ENCODE peak calls at places on chromosomes 16 and 17, in ten cellular contexts. H is left ventricle myocardium inferior; V is stomach; C is stimulated activated CD8-positive, alpha-beta memory T cell treated with anti-CD3 and anti-CD28 coated beads, Interleukin-4, amount 100 ng/mL, for 24 hours; B is cardiac fibroblast; K is stromal cell of bone marrow; T is GM23338; A is smooth muscle cell of the brain vasculature; E is GM12878; G is stimulated activated naive CD8-positive, alpha-beta T cell treated with anti-CD3 and anti-CD28 coated beads, Interleukin-15, Interleukin-2, amounts not matched to agents 100 U/mL and 50 U/mL, for 24 hours. Y is an unnamed sample.

GRCh38 chr16:11350531-11351335 is 5.5 kb downstream of the RMI2 start:
- DNase-seq in H (no peak), V (no peak), C (no peak), B (peak), K (peak), T (no peak), A (peak), E (no peak), G (no peak), Y (peak)

GRCh38 chr17:76709077-76709950 is 1.5 kb downstream of the MXRA7 start:
- DNase-seq in H (peak), V (peak), C (no peak), B (peak), K (peak), T (peak), A (no peak), E (no peak), G (no peak), Y (peak)

GRCh38 chr17:82613283-82614094 is 34.8 kb downstream of the WDR45B start:
- DNase-seq in H (no peak), V (no peak), C (no peak), B (no peak), K (no peak), T (peak), A (no peak), E (no peak), G (no peak), Y (peak)

GRCh38 chr16:73285336-73285735 is 237.4 kb upstream of the ZFHX3 start:
- DNase-seq in H (no peak), V (no peak), C (no peak), B (no peak), K (no peak), T (no peak), A (no peak), E (no peak), G (no peak), Y (no peak)

GRCh38 chr16:78950768-78951167 is 649.8 kb downstream of the MAF start:
- DNase-seq in H (no peak), V (no peak), C (no peak), B (no peak), K (no peak), T (no peak), A (no peak), E (no peak), G (no peak), Y (no peak)

GRCh38 chr16:89241187-89242003 is 23.9 kb downstream of the ZNF778 start:
- DNase-seq in H (peak), V (peak), C (peak), B (peak), K (peak), T (peak), A (peak), E (peak), G (peak), Y (peak)

GRCh38 chr16:85395207-85395912 is 217.8 kb upstream of the GSE1 start:
- DNase-seq in H (peak), V (peak), C (no peak), B (peak), K (peak), T (no peak), A (peak), E (peak), G (no peak), Y (peak)

GRCh38 chr17:77385750-77386501 is 245.2 kb downstream of the SEC14L1 start:
- DNase-seq in H (peak), V (no peak), C (no peak), B (peak), K (no peak), T (no peak), A (no peak), E (no peak), G (no peak), Y (peak)

GRCh38 chr17:48004973-48005372 is 32.6 kb downstream of the COPZ2 start:
- DNase-seq in H (no peak), V (no peak), C (no peak), B (no peak), K (no peak), T (no peak), A (no peak), E (no peak), G (no peak), Y (no peak)

GRCh38 chr17:33461051-33461450 is 168.0 kb upstream of the ASIC2 start:
- DNase-seq in H (no peak), V (no peak), C (no peak), B (no peak), K (no peak), T (no peak), A (no peak), E (no peak), G (no peak), Y (no peak)

GRCh38 chr16:57472665-57473060 is 10.2 kb downstream of the POLR2C start:
- DNase-seq in H (no peak), V (no peak), C (no peak), B (no peak), K (no peak), T (peak), A (no peak), E (no peak), G (no peak), Y (peak)

GRCh38 chr16:49128740-49129139 is 152.9 kb downstream of the CBLN1 start:
- DNase-seq in H (no peak), V (no peak), C (no peak), B (no peak), K (no peak), T (no peak), A (no peak), E (no peak), G (no peak), Y (no peak)

Y was measured in SK-N-SH.